ENCODE peak calls at places on chromosome 11, in six cellular contexts. J is NCI-H187 treated with DMSO at 0.1 percent for 48 hours; O is activated CD8-positive, alpha-beta T cell treated with anti-CD3 and anti-CD28 coated beads for 36 hours; Z is GM13977; K is activated T-helper 1 cell treated with anti-CD3 and anti-CD28 coated beads, Interleukin-12 subunit alpha, Interleukin-12 subunit beta, Interleukin-2, Interleukin-4 antibody, amounts not matched to agents 30 ng/mL and 10 ng/mL and 1 ng/mL, durations not matched to agents 14 hours and 24 hours and 36 hours; Q is LoVo. G is an unnamed sample.

GRCh38 chr11:7609521-7609920 is 63.8 kb downstream of the CYB5R2 start:
- DNase-seq in J (no peak), O (no peak), Z (no peak), K (no peak), Q (no peak), G (no peak)

GRCh38 chr11:9158898-9159391 is 67.5 kb upstream of the SCUBE2 start:
- DNase-seq in J (no peak), O (no peak), Z (no peak), K (no peak), Q (no peak), G (no peak)

GRCh38 chr11:32297629-32298028 is 137.7 kb downstream of the WT1 start:
- DNase-seq in J (no peak), O (no peak), Z (peak), K (no peak), Q (peak), G (peak)

GRCh38 chr11:396948-397548 is 3.0 kb downstream of the PKP3 start:
- DNase-seq in J (no peak), O (peak), Z (peak), K (no peak), Q (no peak), G (peak)

GRCh38 chr11:29879560-29879959 is 137.3 kb downstream of the KCNA4 start:
- DNase-seq in J (no peak), O (no peak), Z (no peak), K (no peak), Q (no peak), G (no peak)

GRCh38 chr11:90133560-90134145 is 810 bp upstream of the NAALAD2 start:
- DNase-seq in J (no peak), O (no peak), Z (no peak), K (no peak), Q (no peak), G (no peak)

GRCh38 chr11:8631395-8632110 is 37.5 kb upstream of the STK33 start:
- DNase-seq in J (no peak), O (no peak), Z (no peak), K (no peak), Q (no peak), G (no peak)

GRCh38 chr11:82711648-82712047 is 22.0 kb downstream of the FAM181B start:
- DNase-seq in J (no peak), O (no peak), Z (no peak), K (no peak), Q (no peak), G (no peak)

GRCh38 chr11:126339866-126340434 is 15.5 kb upstream of the ST3GAL4 start:
- DNase-seq in J (no peak), O (no peak), Z (no peak), K (no peak), Q (peak), G (no peak)

GRCh38 chr11:65066315-65066714 is 8.0 kb upstream of the NAALADL1 start:
- DNase-seq in J (no peak), O (no peak), Z (no peak), K (no peak), Q (no peak), G (no peak)

GRCh38 chr11:76085321-76085720 is 121.0 kb downstream of the WNT11 start:
- DNase-seq in J (no peak), O (no peak), Z (no peak), K (no peak), Q (no peak), G (no peak)

GRCh38 chr11:108944486-108945178 is 279.8 kb downstream of the DDX10 start:
- DNase-seq in J (no peak), O (no peak), Z (no peak), K (no peak), Q (no peak), G (no peak)

GRCh38 chr11:68506908-68507307 is 46.4 kb downstream of the PPP6R3 start:
- DNase-seq in J (no peak), O (no peak), Z (no peak), K (no peak), Q (no peak), G (no peak)

GRCh38 chr11:47946682-47947575 is 33.4 kb upstream of the PTPRJ start:
- DNase-seq in J (no peak), O (peak), Z (no peak), K (peak), Q (peak), G (peak)

GRCh38 chr11:17298302-17298701 is 21.8 kb downstream of the NUCB2 start:
- DNase-seq in J (no peak), O (peak), Z (peak), K (peak), Q (no peak), G (no peak)

GRCh38 chr11:114116800-114117199 is 57.3 kb downstream of the ZBTB16 start:
- DNase-seq in J (no peak), O (no peak), Z (no peak), K (no peak), Q (no peak), G (no peak)

GRCh38 chr11:62324738-62325556 is 12.3 kb upstream of the ASRGL1 start:
- DNase-seq in J (no peak), O (peak), Z (peak), K (peak), Q (no peak), G (peak)

GRCh38 chr11:122645847-122646246 is 9.7 kb upstream of the UBASH3B start:
- DNase-seq in J (no peak), O (no peak), Z (no peak), K (no peak), Q (no peak), G (no peak)

GRCh38 chr11:113553235-113553634 is 78.0 kb upstream of the DRD2 start:
- DNase-seq in J (no peak), O (no peak), Z (no peak), K (no peak), Q (peak), G (no peak)

GRCh38 chr11:108524422-108524821 is 26.2 kb upstream of the POGLUT3 start:
- DNase-seq in J (no peak), O (no peak), Z (no peak), K (no peak), Q (no peak), G (no peak)

GRCh38 chr11:69089258-69089657 is 40.5 kb downstream of the TPCN2 start:
- DNase-seq in J (no peak), O (no peak), Z (no peak), K (no peak), Q (peak), G (peak)

GRCh38 chr11:16280256-16280682 is 76.1 kb downstream of the SOX6 start:
- DNase-seq in J (peak), O (peak), Z (no peak), K (no peak), Q (peak), G (no peak)

GRCh38 chr11:20022363-20023081 is 137.8 kb downstream of the DBX1 start:
- DNase-seq in J (peak), O (no peak), Z (peak), K (no peak), Q (no peak), G (no peak)

GRCh38 chr11:95524328-95525036 is 265.1 kb downstream of the FAM76B start:
- DNase-seq in J (no peak), O (no peak), Z (no peak), K (no peak), Q (no peak), G (no peak)

GRCh38 chr11:117973446-117973922 is 12.7 kb upstream of the IL10RA start:
- DNase-seq in J (no peak), O (no peak), Z (no peak), K (no peak), Q (no peak), G (peak)

GRCh38 chr11:30346068-30346688 is 23.3 kb downstream of the ARL14EP start:
- DNase-seq in J (peak), O (no peak), Z (peak), K (no peak), Q (peak), G (peak)

GRCh38 chr11:120528749-120529148 is 17.2 kb downstream of the GRIK4 start:
- DNase-seq in J (no peak), O (no peak), Z (no peak), K (no peak), Q (no peak), G (no peak)

GRCh38 chr11:86140334-86140733 is 71.5 kb upstream of the PICALM start:
- DNase-seq in J (no peak), O (no peak), Z (no peak), K (no peak), Q (no peak), G (no peak)

GRCh38 chr11:47257518-47258316 is at the start of gene NR1H3:
- DNase-seq in J (no peak), O (no peak), Z (peak), K (no peak), Q (no peak), G (no peak)